ENCODE peak calls at places on chromosome 9, in six cellular contexts. I is KBM-7, H is fibroblast of the conjunctiva, K is right lobe of liver, A is neural progenitor cell, V is breast epithelium. Q is an unnamed sample.

GRCh38 chr9:121073038-121073437 is 1.7 kb upstream of the CNTRL start:
- DNase-seq in I (peak; percentile 65), H (peak; percentile 90), K (no peak), A (no peak), V (peak; percentile 43), Q (peak; percentile 73)

GRCh38 chr9:105445203-105445881 is 2.5 kb upstream of the FSD1L start:
- DNase-seq in I (no peak), H (no peak), K (no peak), A (no peak), V (no peak), Q (no peak)

GRCh38 chr9:126674365-126675146 is 60.8 kb downstream of the LMX1B start:
- DNase-seq in I (no peak), H (no peak), K (no peak), A (peak; percentile 30), V (no peak), Q (no peak)

GRCh38 chr9:135404451-135405144 is 75.0 kb upstream of the PPP1R26 start:
- DNase-seq in I (no peak), H (no peak), K (no peak), A (no peak), V (no peak), Q (no peak)

GRCh38 chr9:135485832-135486231 is 6.2 kb downstream of the PPP1R26 start:
- DNase-seq in I (no peak), H (no peak), K (no peak), A (no peak), V (no peak), Q (peak; percentile 68)

GRCh38 chr9:72119853-72120252 is 29.4 kb upstream of the GDA start:
- DNase-seq in I (no peak), H (no peak), K (no peak), A (no peak), V (no peak), Q (no peak)

GRCh38 chr9:3875371-3876132 is 349.8 kb upstream of the RFX3 start:
- DNase-seq in I (no peak), H (no peak), K (no peak), A (no peak), V (no peak), Q (no peak)

GRCh38 chr9:74255489-74255984 is 241.6 kb upstream of the RORB start:
- DNase-seq in I (peak; percentile 40), H (no peak), K (no peak), A (no peak), V (no peak), Q (no peak)

GRCh38 chr9:4923141-4923540 is 61.9 kb upstream of the JAK2 start:
- DNase-seq in I (no peak), H (no peak), K (peak; percentile 36), A (no peak), V (no peak), Q (no peak)

GRCh38 chr9:128420651-128421473 is at the start of gene CERCAM:
- DNase-seq in I (peak; percentile 59), H (no peak), K (peak; percentile 59), A (peak; percentile 81), V (peak; percentile 29), Q (peak; percentile 86)

GRCh38 chr9:8779478-8779877 is 979.9 kb upstream of the DMAC1 start:
- DNase-seq in I (no peak), H (no peak), K (no peak), A (no peak), V (no peak), Q (no peak)

GRCh38 chr9:33270146-33270545 is 5.3 kb downstream of the CHMP5 start:
- DNase-seq in I (no peak), H (no peak), K (no peak), A (no peak), V (no peak), Q (no peak)

GRCh38 chr9:37144762-37145161 is 24.4 kb downstream of the ZCCHC7 start:
- DNase-seq in I (no peak), H (no peak), K (no peak), A (peak; percentile 45), V (no peak), Q (no peak)

GRCh38 chr9:14351206-14351605 is 37.3 kb upstream of the NFIB start:
- DNase-seq in I (no peak), H (no peak), K (no peak), A (no peak), V (no peak), Q (no peak)

GRCh38 chr9:26870292-26870691 is 22.3 kb downstream of the CAAP1 start:
- DNase-seq in I (no peak), H (no peak), K (no peak), A (no peak), V (no peak), Q (no peak)

GRCh38 chr9:72537671-72538070 is 16.3 kb downstream of the TMC1 start:
- DNase-seq in I (no peak), H (no peak), K (no peak), A (no peak), V (no peak), Q (no peak)

GRCh38 chr9:92669527-92669889 is 423 bp downstream of the IPPK start:
- DNase-seq in I (no peak), H (no peak), K (peak; percentile 49), A (peak; percentile 55), V (no peak), Q (peak; percentile 88)

GRCh38 chr9:135555203-135555602 is 6.4 kb upstream of the PAEP start:
- DNase-seq in I (no peak), H (no peak), K (no peak), A (no peak), V (no peak), Q (no peak)

GRCh38 chr9:107613314-107613713 is 123.7 kb upstream of the KLF4 start:
- DNase-seq in I (no peak), H (no peak), K (no peak), A (no peak), V (no peak), Q (no peak)

Q was measured in left lung.